ENCODE peak calls at places on chromosome 15, in four cellular contexts. T is MM.1S, O is colonic mucosa, H is kidney epithelial cell. P is an unnamed sample.

GRCh38 chr15:48408337-48408736 is 77.1 kb downstream of the DUT start:
- DNase-seq in T (peak), O (no peak), H (no peak), P (no peak)

GRCh38 chr15:75350601-75351331 is 3.9 kb downstream of the NEIL1 start:
- DNase-seq in T (no peak), O (no peak), H (no peak), P (no peak)

GRCh38 chr15:98657721-98658120 is 9.4 kb downstream of the IGF1R start:
- DNase-seq in T (no peak), O (no peak), H (no peak), P (no peak)

GRCh38 chr15:48427479-48427878 is 96.2 kb downstream of the DUT start:
- DNase-seq in T (no peak), O (no peak), H (no peak), P (no peak)

GRCh38 chr15:81480645-81481053 is 106.6 kb upstream of the TMC3 start:
- DNase-seq in T (peak), O (peak), H (peak), P (peak)

GRCh38 chr15:64071931-64072765 is 21.5 kb downstream of the CIAO2A start:
- DNase-seq in T (no peak), O (no peak), H (no peak), P (no peak)

GRCh38 chr15:64951777-64952418 is 37.8 kb downstream of the SPG21 start:
- DNase-seq in T (no peak), O (no peak), H (no peak), P (no peak)

GRCh38 chr15:79944625-79945024 is 26.4 kb downstream of the BCL2A1 start:
- DNase-seq in T (no peak), O (no peak), H (no peak), P (no peak)

GRCh38 chr15:63600001-63600645 is 2.9 kb downstream of the FBXL22 start:
- DNase-seq in T (peak), O (peak), H (no peak), P (no peak)

GRCh38 chr15:52383100-52383588 is 87.5 kb upstream of the MYO5C start:
- DNase-seq in T (peak), O (no peak), H (no peak), P (peak)

GRCh38 chr15:42456971-42457370 is 34.0 kb downstream of the ZNF106 start:
- DNase-seq in T (no peak), O (no peak), H (no peak), P (no peak)

GRCh38 chr15:98433302-98433701 is 215.0 kb upstream of the IGF1R start:
- DNase-seq in T (no peak), O (no peak), H (no peak), P (no peak)

GRCh38 chr15:39860200-39860599 is 59.9 kb downstream of the GPR176 start:
- DNase-seq in T (no peak), O (no peak), H (peak), P (no peak)

GRCh38 chr15:89462198-89462912 is 34.0 kb downstream of the RHCG start:
- DNase-seq in T (peak), O (no peak), H (no peak), P (no peak)

GRCh38 chr15:39598186-39598850 is 17.4 kb downstream of the THBS1 start:
- DNase-seq in T (no peak), O (no peak), H (no peak), P (no peak)

GRCh38 chr15:31254431-31255175 is 72.0 kb upstream of the KLF13 start:
- DNase-seq in T (no peak), O (peak), H (peak), P (no peak)

GRCh38 chr15:89197503-89197971 is 23.8 kb downstream of the RLBP1 start:
- DNase-seq in T (no peak), O (peak), H (no peak), P (no peak)

GRCh38 chr15:81254277-81255265 is 57.9 kb downstream of the IL16 start:
- DNase-seq in T (no peak), O (no peak), H (no peak), P (no peak)

GRCh38 chr15:100901702-100902435 is 17.3 kb upstream of the LRRK1 start:
- DNase-seq in T (no peak), O (no peak), H (no peak), P (no peak)
- H3K4me3 ChIP-seq in T (no peak), O (no peak), H (no peak), P (no peak)

GRCh38 chr15:60592386-60593339 is 113.7 kb upstream of the ICE2 start:
- DNase-seq in T (peak), O (peak), H (no peak), P (no peak)
- TF ChIP-seq CTCF in T (peak), O (no peak), H (no peak), P (peak)

GRCh38 chr15:72155635-72156616 is 37.7 kb downstream of the SENP8 start:
- DNase-seq in T (peak), O (peak), H (peak), P (peak)
- H3K4me3 ChIP-seq in T (no peak), O (peak), H (peak), P (peak)

DNA sequence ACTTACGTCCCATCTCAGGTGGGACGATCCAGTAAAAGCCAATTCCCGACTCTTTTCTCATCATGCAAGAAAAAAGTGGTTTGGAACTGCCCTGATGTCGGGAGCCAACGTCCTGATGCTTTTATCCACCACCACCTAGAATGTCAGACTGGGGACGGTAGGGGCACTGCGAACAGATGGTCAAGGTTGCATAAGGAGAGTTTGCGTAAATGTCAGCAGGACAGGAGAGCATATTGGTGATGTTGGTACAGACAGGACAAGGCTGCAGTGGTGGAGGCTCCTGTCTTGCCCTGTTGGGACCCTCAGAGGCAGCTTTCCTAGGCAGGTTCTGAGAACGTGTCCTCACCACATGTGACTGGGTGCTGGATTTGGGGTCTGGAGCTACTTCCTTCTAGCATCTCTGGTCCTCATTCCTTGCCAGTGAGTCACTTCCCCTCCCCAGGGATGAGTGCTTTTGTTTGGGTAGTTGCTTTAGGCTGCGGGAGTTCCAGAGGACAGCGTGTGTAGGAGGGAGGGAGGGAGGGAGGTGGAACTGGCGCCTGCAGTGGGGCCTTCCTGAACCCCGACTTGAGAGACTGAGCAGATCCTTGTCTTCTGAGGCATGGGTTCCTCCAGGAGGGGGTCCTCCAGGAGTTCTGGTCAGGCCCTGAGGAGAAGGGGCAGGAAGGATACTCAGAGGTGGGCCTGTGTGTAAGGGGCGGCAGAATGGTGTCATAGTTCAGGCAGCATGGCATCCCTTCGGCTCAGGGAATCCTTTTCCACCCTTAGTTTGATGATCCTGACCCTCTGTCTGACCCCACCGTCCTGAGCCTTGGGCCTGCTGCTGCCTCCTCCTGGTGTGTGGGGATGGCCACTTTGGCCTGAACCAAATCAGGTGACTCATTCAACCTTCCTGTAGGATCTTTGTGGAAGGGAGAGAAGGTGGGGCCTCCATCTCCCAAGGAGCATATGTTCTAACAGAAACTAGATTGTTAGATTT is 21.2 kb downstream of the THSD4 start:
- DNase-seq in T (no peak), O (no peak), H (peak), P (no peak)
- TF ChIP-seq CTCF in T (no peak), O (no peak), H (peak), P (no peak)

DNA sequence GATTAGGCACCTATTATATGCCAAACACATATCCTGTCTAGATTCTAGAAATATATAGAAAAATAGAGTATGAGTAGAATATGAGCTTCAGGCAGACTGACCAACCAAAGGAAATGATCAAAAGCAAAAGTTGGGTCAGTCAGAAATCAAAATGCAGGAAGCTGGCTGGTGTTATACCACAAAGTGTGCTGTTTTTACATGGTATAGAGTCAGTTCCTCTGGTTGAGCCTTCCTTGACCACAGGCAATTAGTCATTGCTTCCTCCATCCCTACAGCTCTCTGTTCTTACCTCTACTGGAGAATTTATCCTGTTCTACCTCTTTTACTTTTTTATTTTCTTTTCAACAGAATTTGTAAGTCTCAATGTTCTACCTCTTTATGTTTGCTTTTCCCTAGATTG is 149.8 kb downstream of the TMCO5A start:
- DNase-seq in T (peak), O (no peak), H (no peak), P (peak)
- H3K4me3 ChIP-seq in T (peak), O (no peak), H (no peak), P (no peak)